ENCODE peak calls at places on chromosomes 16 and 17, in eight cellular contexts. Y is lung, K is fibroblast of lung, A is AG04449, U is lower lobe of right lung, T is A549, M is cardiac fibroblast, D is psoas muscle. B is an unnamed sample.

GRCh38 chr16:74793571-74793970 is 19.0 kb upstream of the FA2H start:
- DNase-seq in T (no peak), D (no peak), Y (no peak), A (no peak), U (no peak), K (no peak), M (no peak), B (no peak)

GRCh38 chr17:81859906-81860755 is at the start of gene P4HB:
- DNase-seq in A (no peak), T (no peak), Y (no peak), M (no peak), U (no peak), D (peak), K (no peak), B (no peak)

GRCh38 chr17:50431219-50431618 is 5.2 kb downstream of the ACSF2 start:
- DNase-seq in M (no peak), A (no peak), U (no peak), K (no peak), D (no peak), T (no peak), Y (no peak), B (no peak)

GRCh38 chr17:81334987-81335386 is 39.9 kb upstream of the SLC38A10 start:
- DNase-seq in A (no peak), Y (no peak), K (no peak), M (no peak), D (peak), T (no peak), U (no peak), B (no peak)

GRCh38 chr16:46573008-46573833 is 48.0 kb downstream of the SHCBP1 start:
- DNase-seq in T (peak), A (no peak), M (peak), K (peak), D (no peak), U (no peak), Y (no peak), B (no peak)

GRCh38 chr16:35314298-35314697 is 1854.9 kb downstream of the TP53TG3F start:
- DNase-seq in T (no peak), U (no peak), A (no peak), M (no peak), D (no peak), Y (no peak), K (no peak), B (no peak)

GRCh38 chr16:85720319-85720637 is 30.6 kb downstream of the C16orf74 start:
- DNase-seq in U (no peak), M (no peak), Y (no peak), D (no peak), K (no peak), A (no peak), T (no peak), B (peak)

GRCh38 chr17:11340798-11341197 is 99.8 kb downstream of the SHISA6 start:
- DNase-seq in K (no peak), M (no peak), U (no peak), A (no peak), D (no peak), Y (no peak), T (no peak), B (no peak)

GRCh38 chr17:75124041-75124818 is 7.3 kb downstream of the NT5C start:
- DNase-seq in U (peak), D (peak), K (peak), M (peak), A (no peak), T (peak), Y (peak), B (no peak)

GRCh38 chr16:35795361-35796029 is 2336.1 kb downstream of the TP53TG3F start:
- DNase-seq in T (no peak), D (no peak), M (no peak), A (no peak), K (no peak), U (no peak), Y (no peak), B (no peak)

GRCh38 chr17:7523033-7523432 is 25.8 kb upstream of the TNFSF12 start:
- DNase-seq in K (peak), D (no peak), T (no peak), Y (no peak), U (peak), A (no peak), M (peak), B (no peak)

GRCh38 chr16:50167603-50168002 is 14.5 kb downstream of the TENT4B start:
- DNase-seq in M (no peak), K (no peak), Y (no peak), U (no peak), T (no peak), D (no peak), A (no peak), B (no peak)

GRCh38 chr17:40179923-40180659 is 2.8 kb downstream of the RAPGEFL1 start:
- DNase-seq in K (peak), U (no peak), D (no peak), Y (no peak), M (peak), T (peak), A (no peak), B (no peak)

GRCh38 chr16:79213214-79213613 is 387.3 kb downstream of the MAF start:
- DNase-seq in U (no peak), D (no peak), T (no peak), M (no peak), A (no peak), Y (no peak), K (no peak), B (no peak)

GRCh38 chr16:1819611-1820010 is 7.0 kb downstream of the HAGH start:
- DNase-seq in K (no peak), M (no peak), T (no peak), D (no peak), Y (no peak), U (no peak), A (no peak), B (no peak)
- H3K4me3 ChIP-seq in K (no peak), M (no peak), T (no peak), D (no peak), Y (no peak), U (no peak), A (no peak), B (no peak)

GRCh38 chr17:38507436-38507835 is 79.2 kb downstream of the ARHGAP23 start:
- DNase-seq in A (no peak), U (no peak), M (peak), D (no peak), Y (no peak), K (no peak), T (no peak), B (no peak)
- TF ChIP-seq CTCF in A (no peak), U (no peak), M (no peak), D (no peak), Y (no peak), K (no peak), T (no peak), B (peak)

GRCh38 chr17:34255381-34255732 is 272 bp downstream of the CCL2 start:
- DNase-seq in U (no peak), K (no peak), A (no peak), D (no peak), M (no peak), Y (no peak), T (no peak), B (no peak)

GRCh38 chr17:34254146-34254545 is 939 bp upstream of the CCL2 start:
- DNase-seq in K (peak), D (no peak), U (no peak), M (peak), Y (no peak), T (no peak), A (peak), B (no peak)

GRCh38 chr17:34257299-34257985 is 2.4 kb downstream of the CCL2 start:
- DNase-seq in Y (no peak), D (no peak), A (no peak), M (peak), K (no peak), U (no peak), T (no peak), B (no peak)

GRCh38 chr17:34254651-34255380 is at the start of gene CCL2:
- DNase-seq in D (peak), T (peak), K (peak), A (no peak), M (peak), U (peak), Y (peak), B (no peak)

GRCh38 chr17:34255841-34256240 is 756 bp downstream of the CCL2 start:
- DNase-seq in D (no peak), M (no peak), U (no peak), K (no peak), A (no peak), Y (no peak), T (no peak), B (no peak)
- H3K4me3 ChIP-seq in D (peak), M (peak), U (peak), K (peak), A (peak), Y (peak), T (peak), B (peak)

GRCh38 chr16:26111900-26112299 is 420.1 kb downstream of the HS3ST4 start:
- DNase-seq in T (no peak), Y (no peak), K (no peak), D (no peak), A (no peak), M (no peak), U (no peak), B (no peak)
- TF ChIP-seq CTCF in T (no peak), Y (no peak), K (no peak), D (no peak), A (no peak), M (no peak), U (no peak), B (no peak)

GRCh38 chr17:2532146-2532720 is 20.5 kb upstream of the METTL16 start:
- DNase-seq in Y (no peak), K (no peak), T (no peak), M (no peak), D (no peak), A (no peak), U (no peak), B (no peak)
- H3K4me3 ChIP-seq in Y (no peak), K (no peak), T (no peak), M (no peak), D (no peak), A (no peak), U (no peak), B (no peak)

GRCh38 chr16:81140930-81141780 is 45.0 kb upstream of the GCSH start:
- DNase-seq in M (no peak), K (no peak), A (no peak), Y (no peak), T (no peak), U (no peak), D (no peak), B (no peak)
- TF ChIP-seq CTCF in M (peak), K (peak), A (peak), Y (no peak), T (peak), U (no peak), D (no peak), B (peak)

GRCh38 chr16:88405325-88406060 is 22.7 kb downstream of the ZNF469 start:
- DNase-seq in Y (no peak), U (no peak), D (no peak), M (peak), T (no peak), K (peak), A (no peak), B (no peak)
- H3K4me3 ChIP-seq in Y (no peak), U (no peak), D (peak), M (no peak), T (no peak), K (no peak), A (no peak), B (no peak)

GRCh38 chr17:41691031-41691777 is 2.5 kb downstream of the EIF1 start:
- DNase-seq in K (no peak), D (no peak), U (no peak), A (no peak), M (peak), T (no peak), Y (no peak), B (no peak)

GRCh38 chr17:41690497-41690896 is 1.8 kb downstream of the EIF1 start:
- DNase-seq in U (no peak), K (no peak), A (no peak), M (no peak), T (no peak), Y (no peak), D (no peak), B (no peak)

GRCh38 chr17:41689497-41690299 is 1.0 kb downstream of the EIF1 start:
- DNase-seq in D (no peak), U (no peak), A (no peak), T (no peak), Y (peak), M (peak), K (peak), B (no peak)

GRCh38 chr17:41688641-41689496 is at the start of gene EIF1:
- DNase-seq in D (peak), T (peak), A (peak), K (peak), U (peak), M (peak), Y (peak), B (peak)

DNA sequence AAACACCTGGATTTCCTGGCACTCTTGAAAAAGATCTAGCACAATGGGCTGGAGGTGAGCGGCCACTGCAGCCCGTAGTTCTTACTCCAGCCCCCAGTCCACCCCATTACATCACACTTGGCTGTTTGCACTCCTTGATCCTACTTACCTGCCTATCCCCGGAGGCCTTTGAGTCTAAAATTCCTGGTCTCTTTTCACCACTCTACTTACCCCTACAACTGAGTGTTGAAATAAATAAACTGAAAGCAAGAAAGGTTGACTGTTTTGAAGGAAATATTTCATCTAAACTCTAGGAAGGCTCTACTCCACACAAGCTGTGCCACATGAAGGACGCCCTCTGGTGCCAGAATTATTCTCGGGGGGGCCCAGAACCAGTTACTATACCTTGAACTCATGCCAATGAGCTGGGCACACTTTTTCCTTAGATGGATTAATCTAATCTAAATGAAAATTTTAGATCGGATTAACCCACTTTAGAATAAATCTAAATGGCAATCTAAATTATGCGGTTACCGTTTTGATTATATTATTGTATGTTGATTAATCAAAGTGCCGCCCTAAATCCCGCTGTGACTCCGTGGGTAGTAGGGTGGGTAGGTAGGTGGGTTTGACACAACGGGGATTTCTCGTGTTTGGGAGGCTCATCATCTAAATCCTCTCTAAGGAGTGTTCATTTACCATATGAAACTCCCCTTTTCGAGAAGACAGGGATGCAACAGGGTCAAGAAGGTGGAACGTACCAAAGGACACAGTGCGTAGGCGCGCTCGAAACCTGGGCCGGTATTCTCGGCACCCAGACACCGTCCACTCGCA is 651 bp upstream of the EIF1 start:
- DNase-seq in K (no peak), Y (peak), T (no peak), A (no peak), M (no peak), U (peak), D (peak), B (no peak)
- TF ChIP-seq CTCF in K (no peak), Y (peak), T (peak), A (peak), M (no peak), U (peak), D (no peak), B (peak)

GRCh38 chr17:72970794-72971512 is 121.5 kb downstream of the SLC39A11 start:
- DNase-seq in T (no peak), Y (no peak), K (no peak), A (no peak), D (no peak), M (no peak), U (no peak), B (no peak)
- H3K4me3 ChIP-seq in T (no peak), Y (no peak), K (no peak), A (no peak), D (no peak), M (no peak), U (no peak), B (no peak)

B was measured in epithelial cell of proximal tubule.